ENCODE peak calls at places on chromosomes 5 and 9, in four cellular contexts. S, V, I and O are unnamed samples.

GRCh38 chr9:92720209-92720765 is 44.3 kb downstream of the BICD2 start:
- DNase-seq in S (no peak), I (no peak), V (no peak), O (no peak)

GRCh38 chr5:38051711-38052508 is 206.4 kb upstream of the EGFLAM start:
- DNase-seq in I (no peak), V (no peak), S (no peak), O (no peak)

GRCh38 chr5:36690041-36690941 is 83.9 kb downstream of the SLC1A3 start:
- DNase-seq in I (peak; percentile 42), V (peak; percentile 53), S (peak; percentile 74), O (peak; percentile 84)

GRCh38 chr5:179484761-179485160 is 65.6 kb upstream of the RUFY1 start:
- DNase-seq in I (no peak), V (no peak), S (no peak), O (no peak)

GRCh38 chr9:126693428-126693931 is 79.8 kb downstream of the LMX1B start:
- DNase-seq in S (no peak), I (no peak), V (no peak), O (no peak)

GRCh38 chr5:138538943-138539627 is 4.0 kb downstream of the ETF1 start:
- DNase-seq in V (no peak), I (no peak), S (no peak), O (no peak)

GRCh38 chr9:38107811-38108304 is 38.8 kb upstream of the SHB start:
- DNase-seq in V (no peak), S (peak; percentile 59), I (no peak), O (no peak)

GRCh38 chr9:94938384-94938783 is 211.9 kb downstream of the AOPEP start:
- DNase-seq in V (no peak), S (no peak), I (no peak), O (no peak)

GRCh38 chr5:180069589-180070247 is 1.8 kb downstream of the RNF130 start:
- DNase-seq in I (no peak), S (no peak), V (peak; percentile 56), O (no peak)

GRCh38 chr5:153952893-153953292 is 85.8 kb downstream of the FAM114A2 start:
- DNase-seq in V (no peak), S (no peak), I (no peak), O (no peak)

GRCh38 chr9:70113403-70114022 is 69.9 kb downstream of the MAMDC2 start:
- DNase-seq in S (peak; percentile 29), I (no peak), V (peak; percentile 23), O (peak; percentile 71)

GRCh38 chr5:133523921-133524320 is 88.4 kb downstream of the FSTL4 start:
- DNase-seq in I (no peak), S (no peak), V (no peak), O (no peak)

GRCh38 chr5:4994994-4995393 is 145.1 kb upstream of the ADAMTS16 start:
- DNase-seq in S (no peak), V (no peak), I (no peak), O (no peak)

GRCh38 chr9:92639791-92640271 is 30.1 kb downstream of the IPPK start:
- DNase-seq in S (no peak), V (no peak), I (no peak), O (no peak)

GRCh38 chr9:16191691-16192402 is 639.0 kb downstream of the CCDC171 start:
- DNase-seq in S (peak; percentile 22), I (no peak), V (peak; percentile 2), O (peak; percentile 74)

GRCh38 chr9:899440-900184 is 58.1 kb downstream of the DMRT1 start:
- DNase-seq in S (no peak), I (peak; percentile 36), V (no peak), O (peak; percentile 26)

GRCh38 chr9:2125909-2126308 is 110.8 kb downstream of the SMARCA2 start:
- DNase-seq in S (no peak), I (peak; percentile 13), V (no peak), O (no peak)

GRCh38 chr5:133242221-133242835 is 190.5 kb downstream of the HSPA4 start:
- DNase-seq in S (no peak), V (no peak), I (peak; percentile 55), O (no peak)

GRCh38 chr9:129868571-129869486 is 33.6 kb downstream of the USP20 start:
- DNase-seq in V (no peak), S (no peak), I (no peak), O (no peak)

GRCh38 chr5:177320879-177321278 is 9.2 kb upstream of the MXD3 start:
- DNase-seq in I (no peak), V (no peak), S (no peak), O (no peak)

GRCh38 chr5:6448141-6448491 is 543 bp upstream of the UBE2QL1 start:
- DNase-seq in I (no peak), V (no peak), S (no peak), O (no peak)

GRCh38 chr9:93859431-93860215 is 95.5 kb downstream of the BARX1 start:
- DNase-seq in S (no peak), I (no peak), V (no peak), O (no peak)

GRCh38 chr9:130128782-130129424 is 43.3 kb upstream of the NCS1 start:
- DNase-seq in I (peak; percentile 79), V (no peak), S (no peak), O (no peak)

GRCh38 chr9:4603830-4604229 is 58.3 kb upstream of the PLPP6 start:
- DNase-seq in S (no peak), V (no peak), I (no peak), O (no peak)

GRCh38 chr5:14348142-14348541 is 205.0 kb downstream of the TRIO start:
- DNase-seq in V (no peak), I (no peak), S (no peak), O (no peak)

GRCh38 chr9:137129089-137129455 is 9.9 kb upstream of the GRIN1 start:
- DNase-seq in S (no peak), V (no peak), I (no peak), O (no peak)

GRCh38 chr5:58825899-58826298 is 243.0 kb downstream of the RAB3C start:
- DNase-seq in S (no peak), I (no peak), V (no peak), O (no peak)

GRCh38 chr5:82351754-82352145 is 73.6 kb upstream of the RPS23 start:
- DNase-seq in I (no peak), V (peak; percentile 73), S (peak; percentile 68), O (peak; percentile 69)

GRCh38 chr5:76785493-76785892 is 33.3 kb upstream of the F2RL1 start:
- DNase-seq in S (no peak), V (peak; percentile 79), I (no peak), O (no peak)

GRCh38 chr9:69249337-69249736 is 75.3 kb downstream of the TJP2 start:
- DNase-seq in S (no peak), I (no peak), V (no peak), O (no peak)

GRCh38 chr9:104864675-104865104 is 63.3 kb downstream of the ABCA1 start:
- DNase-seq in I (no peak), S (no peak), V (no peak), O (no peak)

GRCh38 chr9:124283232-124283814 is 25.6 kb downstream of the NEK6 start:
- DNase-seq in S (no peak), V (no peak), I (no peak), O (no peak)

DNA sequence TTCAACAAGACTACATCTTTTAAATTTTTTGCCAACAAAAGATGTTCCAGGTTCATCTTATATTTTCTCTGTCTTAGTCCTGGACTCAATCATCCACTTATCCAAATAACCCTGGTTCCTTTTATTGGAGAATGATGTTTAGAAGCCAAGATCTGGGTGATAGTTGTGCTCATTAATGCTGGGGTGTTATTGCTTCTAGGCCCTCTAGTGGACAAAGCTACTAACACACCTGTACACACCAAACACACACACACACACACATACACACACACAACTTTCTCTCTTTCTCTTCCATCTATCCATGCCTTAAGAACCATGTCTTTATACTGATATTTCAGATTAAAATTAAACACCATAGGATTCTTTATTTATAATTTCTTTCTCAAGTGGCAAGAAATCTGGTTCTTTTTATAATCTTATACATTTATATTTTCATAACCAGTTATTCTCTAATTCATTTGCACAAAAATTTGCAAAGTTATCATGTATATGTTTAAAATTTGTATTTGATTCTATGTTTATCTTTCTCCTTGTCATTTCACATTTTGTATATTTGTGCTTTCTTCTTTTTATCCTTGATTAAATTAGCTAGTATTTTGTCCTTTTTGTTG is 179.1 kb upstream of the SMIM23 start:
- DNase-seq in V (no peak), S (peak; percentile 58), I (no peak), O (no peak)
- TF ChIP-seq FOXK2 in V (no peak), S (peak; percentile 33), I (no peak), O (no peak)

GRCh38 chr9:71763752-71764332 is 4.5 kb downstream of the CEMIP2 start:
- DNase-seq in I (no peak), V (no peak), S (no peak), O (no peak)

GRCh38 chr9:71761938-71762353 is 6.4 kb downstream of the CEMIP2 start:
- DNase-seq in S (no peak), I (no peak), V (no peak), O (no peak)

GRCh38 chr9:71760901-71761300 is 7.4 kb downstream of the CEMIP2 start:
- DNase-seq in V (peak; percentile 32), S (no peak), I (no peak), O (no peak)

GRCh38 chr9:71764438-71764837 is 3.9 kb downstream of the CEMIP2 start:
- DNase-seq in I (no peak), V (no peak), S (no peak), O (no peak)

GRCh38 chr9:71762900-71763653 is 5.2 kb downstream of the CEMIP2 start:
- DNase-seq in V (peak; percentile 82), I (no peak), S (no peak), O (no peak)
- TF ChIP-seq TARDBP in V (no peak), I (no peak), S (no peak), O (no peak)

DNA sequence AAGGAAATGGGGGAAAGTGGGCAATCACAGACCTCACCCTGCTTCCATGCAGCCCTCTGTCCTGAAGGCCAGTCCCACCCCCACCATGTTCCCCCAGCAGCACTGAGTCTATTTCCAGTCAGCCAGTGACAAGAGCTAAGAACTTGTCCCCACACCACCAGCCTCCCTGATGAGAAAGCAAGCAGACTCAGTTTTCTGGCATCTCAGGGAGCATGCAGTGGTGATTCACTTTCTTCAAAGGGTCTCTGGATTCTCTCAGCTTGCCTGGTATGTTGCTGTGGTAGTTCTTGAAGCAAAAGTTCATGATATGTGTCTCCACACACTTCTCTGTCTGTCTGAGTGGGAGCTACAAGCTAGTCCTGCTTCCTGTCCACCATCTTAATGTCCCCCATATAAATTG is 799.9 kb upstream of the TYRP1 start:
- DNase-seq in I (no peak), S (no peak), V (no peak), O (no peak)
- TF ChIP-seq FOXK2 in I (no peak), S (no peak), V (no peak), O (no peak)

GRCh38 chr9:98034593-98035546 is 21.7 kb upstream of the NANS start:
- DNase-seq in S (peak; percentile 87), I (peak; percentile 61), V (peak; percentile 76), O (peak; percentile 85)
- TF ChIP-seq TARDBP in S (no peak), I (no peak), V (peak; percentile 14), O (no peak)

GRCh38 chr5:41347569-41347968 is 134.2 kb upstream of the C6 start:
- DNase-seq in I (no peak), V (no peak), S (no peak), O (no peak)

GRCh38 chr5:41345295-41345694 is 132.0 kb upstream of the C6 start:
- DNase-seq in I (no peak), S (no peak), V (no peak), O (no peak)

GRCh38 chr5:41346609-41347008 is 133.3 kb upstream of the C6 start:
- DNase-seq in I (no peak), S (no peak), V (no peak), O (no peak)

DNA sequence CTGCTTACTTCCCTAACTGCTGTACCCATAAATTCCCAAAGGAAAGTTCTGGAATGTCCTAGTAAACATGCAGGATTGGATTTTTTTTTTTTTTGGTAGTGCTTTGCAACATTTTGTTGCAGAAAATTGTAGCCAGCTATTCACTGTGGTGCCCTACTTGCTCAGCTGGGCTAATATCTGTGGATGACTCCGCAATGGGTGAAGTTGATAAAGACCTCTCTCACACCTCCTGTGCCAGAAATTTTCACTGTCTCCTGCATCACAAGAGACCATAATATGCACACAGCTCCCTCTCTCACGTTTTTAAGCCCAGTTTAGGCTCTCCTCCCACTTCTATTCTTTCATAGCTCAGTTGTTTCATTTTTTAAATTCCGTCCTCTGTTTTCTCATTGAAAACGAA is 136.5 kb upstream of the C6 start:
- DNase-seq in S (no peak), V (no peak), I (no peak), O (no peak)
- TF ChIP-seq FOXK2 in S (no peak), V (no peak), I (no peak), O (no peak)